ENCODE peak calls at places on chromosomes 3 and 15, in four cellular contexts. One of them, this sample, is unnamed.

GRCh38 chr3:71742621-71743020 is 11.0 kb upstream of the GPR27 start:
- DNase-seq in NCI-H1092: no peak
- DNase-seq in OCI-M1: no peak
- DNase-seq in stimulated activated CD4-positive, alpha-beta T cell treated with anti-CD3 and anti-CD28 coated beads, Interleukin-2, amount 100 ng/mL, for 4 hours: no peak
- DNase-seq in this sample: no peak

GRCh38 chr15:22952826-22953579 is 27.2 kb downstream of the CYFIP1 start:
- DNase-seq in stimulated activated CD4-positive, alpha-beta T cell treated with anti-CD3 and anti-CD28 coated beads, Interleukin-2, amount 100 ng/mL, for 4 hours: no peak
- DNase-seq in OCI-M1: no peak
- DNase-seq in NCI-H1092: no peak
- DNase-seq in this sample: no peak

GRCh38 chr3:124974691-124975090 is 40.1 kb upstream of the MUC13 start:
- DNase-seq in NCI-H1092: no peak
- DNase-seq in stimulated activated CD4-positive, alpha-beta T cell treated with anti-CD3 and anti-CD28 coated beads, Interleukin-2, amount 100 ng/mL, for 4 hours: no peak
- DNase-seq in OCI-M1: no peak
- DNase-seq in this sample: no peak

GRCh38 chr3:113728661-113729060 is 17.4 kb downstream of the NAA50 start:
- DNase-seq in OCI-M1: no peak
- DNase-seq in stimulated activated CD4-positive, alpha-beta T cell treated with anti-CD3 and anti-CD28 coated beads, Interleukin-2, amount 100 ng/mL, for 4 hours: no peak
- DNase-seq in NCI-H1092: no peak
- DNase-seq in this sample: no peak

GRCh38 chr15:72784233-72784876 is 797 bp upstream of the ADPGK start:
- DNase-seq in stimulated activated CD4-positive, alpha-beta T cell treated with anti-CD3 and anti-CD28 coated beads, Interleukin-2, amount 100 ng/mL, for 4 hours: peak
- DNase-seq in OCI-M1: peak
- DNase-seq in NCI-H1092: peak
- DNase-seq in this sample: peak

GRCh38 chr3:125322166-125322565 is 53.0 kb downstream of the ZNF148 start:
- DNase-seq in OCI-M1: no peak
- DNase-seq in NCI-H1092: peak
- DNase-seq in stimulated activated CD4-positive, alpha-beta T cell treated with anti-CD3 and anti-CD28 coated beads, Interleukin-2, amount 100 ng/mL, for 4 hours: no peak
- DNase-seq in this sample: no peak

GRCh38 chr15:57218826-57219576 is 157.3 kb upstream of the CGNL1 start:
- DNase-seq in stimulated activated CD4-positive, alpha-beta T cell treated with anti-CD3 and anti-CD28 coated beads, Interleukin-2, amount 100 ng/mL, for 4 hours: no peak
- DNase-seq in OCI-M1: peak
- DNase-seq in NCI-H1092: peak
- DNase-seq in this sample: peak

GRCh38 chr3:24343084-24343783 is 151.4 kb downstream of the THRB start:
- DNase-seq in NCI-H1092: no peak
- DNase-seq in OCI-M1: peak
- DNase-seq in stimulated activated CD4-positive, alpha-beta T cell treated with anti-CD3 and anti-CD28 coated beads, Interleukin-2, amount 100 ng/mL, for 4 hours: no peak
- DNase-seq in this sample: no peak

GRCh38 chr3:55487376-55488241 is 503 bp upstream of the WNT5A start:
- DNase-seq in NCI-H1092: no peak
- DNase-seq in OCI-M1: no peak
- DNase-seq in stimulated activated CD4-positive, alpha-beta T cell treated with anti-CD3 and anti-CD28 coated beads, Interleukin-2, amount 100 ng/mL, for 4 hours: no peak
- DNase-seq in this sample: no peak

GRCh38 chr3:71022552-71023335 is 560.8 kb downstream of the FOXP1 start:
- DNase-seq in OCI-M1: peak
- DNase-seq in NCI-H1092: no peak
- DNase-seq in stimulated activated CD4-positive, alpha-beta T cell treated with anti-CD3 and anti-CD28 coated beads, Interleukin-2, amount 100 ng/mL, for 4 hours: no peak
- DNase-seq in this sample: no peak

GRCh38 chr3:127438371-127438770 is 150.5 kb upstream of the PRR20G start:
- DNase-seq in NCI-H1092: no peak
- DNase-seq in stimulated activated CD4-positive, alpha-beta T cell treated with anti-CD3 and anti-CD28 coated beads, Interleukin-2, amount 100 ng/mL, for 4 hours: no peak
- DNase-seq in OCI-M1: no peak
- DNase-seq in this sample: no peak

GRCh38 chr3:177835008-177835407 is 637.7 kb upstream of the TBL1XR1 start:
- DNase-seq in OCI-M1: peak
- DNase-seq in NCI-H1092: no peak
- DNase-seq in stimulated activated CD4-positive, alpha-beta T cell treated with anti-CD3 and anti-CD28 coated beads, Interleukin-2, amount 100 ng/mL, for 4 hours: no peak
- DNase-seq in this sample: no peak

GRCh38 chr3:152471814-152472605 is 203.3 kb downstream of the MBNL1 start:
- DNase-seq in OCI-M1: peak
- DNase-seq in NCI-H1092: peak
- DNase-seq in stimulated activated CD4-positive, alpha-beta T cell treated with anti-CD3 and anti-CD28 coated beads, Interleukin-2, amount 100 ng/mL, for 4 hours: peak
- DNase-seq in this sample: no peak

GRCh38 chr3:45178131-45179023 is 32.2 kb upstream of the CDCP1 start:
- DNase-seq in OCI-M1: no peak
- DNase-seq in stimulated activated CD4-positive, alpha-beta T cell treated with anti-CD3 and anti-CD28 coated beads, Interleukin-2, amount 100 ng/mL, for 4 hours: no peak
- DNase-seq in NCI-H1092: no peak
- DNase-seq in this sample: no peak

GRCh38 chr3:192731233-192731632 is 3.9 kb upstream of the FGF12 start:
- DNase-seq in stimulated activated CD4-positive, alpha-beta T cell treated with anti-CD3 and anti-CD28 coated beads, Interleukin-2, amount 100 ng/mL, for 4 hours: no peak
- DNase-seq in NCI-H1092: no peak
- DNase-seq in OCI-M1: no peak
- DNase-seq in this sample: no peak

GRCh38 chr3:132311860-132312259 is 5.3 kb upstream of the ACP3 start:
- DNase-seq in NCI-H1092: no peak
- DNase-seq in stimulated activated CD4-positive, alpha-beta T cell treated with anti-CD3 and anti-CD28 coated beads, Interleukin-2, amount 100 ng/mL, for 4 hours: no peak
- DNase-seq in OCI-M1: no peak
- DNase-seq in this sample: no peak

GRCh38 chr3:117356296-117356695 is 646.7 kb downstream of the TUSC7 start:
- DNase-seq in OCI-M1: no peak
- DNase-seq in NCI-H1092: no peak
- DNase-seq in stimulated activated CD4-positive, alpha-beta T cell treated with anti-CD3 and anti-CD28 coated beads, Interleukin-2, amount 100 ng/mL, for 4 hours: no peak
- DNase-seq in this sample: no peak

GRCh38 chr15:58229297-58229768 is 91.2 kb downstream of the AQP9 start:
- DNase-seq in stimulated activated CD4-positive, alpha-beta T cell treated with anti-CD3 and anti-CD28 coated beads, Interleukin-2, amount 100 ng/mL, for 4 hours: no peak
- DNase-seq in OCI-M1: no peak
- DNase-seq in NCI-H1092: no peak
- DNase-seq in this sample: no peak

GRCh38 chr3:77362936-77363335 is 323.0 kb downstream of the ROBO2 start:
- DNase-seq in stimulated activated CD4-positive, alpha-beta T cell treated with anti-CD3 and anti-CD28 coated beads, Interleukin-2, amount 100 ng/mL, for 4 hours: no peak
- DNase-seq in NCI-H1092: no peak
- DNase-seq in OCI-M1: peak
- DNase-seq in this sample: no peak

GRCh38 chr3:105827959-105828358 is 40.9 kb downstream of the CBLB start:
- DNase-seq in NCI-H1092: no peak
- DNase-seq in stimulated activated CD4-positive, alpha-beta T cell treated with anti-CD3 and anti-CD28 coated beads, Interleukin-2, amount 100 ng/mL, for 4 hours: no peak
- DNase-seq in OCI-M1: peak
- DNase-seq in this sample: no peak

GRCh38 chr3:16481570-16481897 is 32.0 kb downstream of the RFTN1 start:
- DNase-seq in NCI-H1092: no peak
- DNase-seq in OCI-M1: no peak
- DNase-seq in stimulated activated CD4-positive, alpha-beta T cell treated with anti-CD3 and anti-CD28 coated beads, Interleukin-2, amount 100 ng/mL, for 4 hours: no peak
- DNase-seq in this sample: no peak

GRCh38 chr3:194161181-194162045 is 25.5 kb downstream of the HES1 start:
- DNase-seq in stimulated activated CD4-positive, alpha-beta T cell treated with anti-CD3 and anti-CD28 coated beads, Interleukin-2, amount 100 ng/mL, for 4 hours: no peak
- DNase-seq in OCI-M1: no peak
- DNase-seq in NCI-H1092: no peak
- DNase-seq in this sample: no peak

GRCh38 chr3:187741403-187742350 is 3.6 kb downstream of the BCL6 start:
- DNase-seq in OCI-M1: peak
- DNase-seq in stimulated activated CD4-positive, alpha-beta T cell treated with anti-CD3 and anti-CD28 coated beads, Interleukin-2, amount 100 ng/mL, for 4 hours: peak
- DNase-seq in NCI-H1092: no peak
- DNase-seq in this sample: peak

GRCh38 chr15:94164202-94164807 is 67.1 kb upstream of the MCTP2 start:
- DNase-seq in OCI-M1: peak
- DNase-seq in NCI-H1092: peak
- DNase-seq in stimulated activated CD4-positive, alpha-beta T cell treated with anti-CD3 and anti-CD28 coated beads, Interleukin-2, amount 100 ng/mL, for 4 hours: peak
- DNase-seq in this sample: no peak

GRCh38 chr3:171753665-171754408 is 56.4 kb downstream of the PLD1 start:
- DNase-seq in stimulated activated CD4-positive, alpha-beta T cell treated with anti-CD3 and anti-CD28 coated beads, Interleukin-2, amount 100 ng/mL, for 4 hours: no peak
- DNase-seq in OCI-M1: no peak
- DNase-seq in NCI-H1092: no peak
- DNase-seq in this sample: no peak

GRCh38 chr3:14535616-14536015 is 4.5 kb downstream of the GRIP2 start:
- DNase-seq in stimulated activated CD4-positive, alpha-beta T cell treated with anti-CD3 and anti-CD28 coated beads, Interleukin-2, amount 100 ng/mL, for 4 hours: no peak
- DNase-seq in OCI-M1: no peak
- DNase-seq in NCI-H1092: no peak
- DNase-seq in this sample: no peak

GRCh38 chr3:148146947-148147346 is 550.8 kb upstream of the AGTR1 start:
- DNase-seq in stimulated activated CD4-positive, alpha-beta T cell treated with anti-CD3 and anti-CD28 coated beads, Interleukin-2, amount 100 ng/mL, for 4 hours: no peak
- DNase-seq in NCI-H1092: no peak
- DNase-seq in OCI-M1: no peak
- DNase-seq in this sample: no peak

GRCh38 chr3:53718462-53718861 is 127.8 kb downstream of the CHDH start:
- DNase-seq in stimulated activated CD4-positive, alpha-beta T cell treated with anti-CD3 and anti-CD28 coated beads, Interleukin-2, amount 100 ng/mL, for 4 hours: no peak
- DNase-seq in OCI-M1: no peak
- DNase-seq in NCI-H1092: no peak
- DNase-seq in this sample: peak

GRCh38 chr3:46966811-46967210 is 9.7 kb downstream of the CCDC12 start:
- DNase-seq in NCI-H1092: no peak
- DNase-seq in OCI-M1: no peak
- DNase-seq in stimulated activated CD4-positive, alpha-beta T cell treated with anti-CD3 and anti-CD28 coated beads, Interleukin-2, amount 100 ng/mL, for 4 hours: no peak
- DNase-seq in this sample: no peak